ENCODE peak calls at places on chromosomes 11 and 22, in eight cellular contexts. E is pancreas, C is GM04504, X is GM20000, Y is amygdala, O is germinal center, S is H4, B is endothelial cell. N is an unnamed sample.

GRCh38 chr11:128714881-128715280 is 21.0 kb downstream of the FLI1 start:
- DNase-seq in Y (no peak), O (no peak), B (no peak), C (peak), S (peak), X (no peak), E (no peak), N (peak)

GRCh38 chr11:29334781-29335140 is 682.1 kb downstream of the KCNA4 start:
- DNase-seq in B (no peak), X (no peak), C (no peak), E (no peak), S (no peak), O (no peak), Y (no peak), N (no peak)

GRCh38 chr11:78416285-78417174 is 1.1 kb downstream of the GAB2 start:
- DNase-seq in O (peak), Y (peak), E (peak), S (peak), X (peak), B (peak), C (peak), N (peak)

GRCh38 chr11:69245491-69246345 is 48.2 kb upstream of the MYEOV start:
- DNase-seq in X (no peak), Y (no peak), E (no peak), B (no peak), S (no peak), O (no peak), C (no peak), N (no peak)

GRCh38 chr11:87460842-87461637 is 423.3 kb downstream of the TMEM135 start:
- DNase-seq in C (no peak), X (no peak), Y (no peak), S (no peak), O (no peak), B (no peak), E (no peak), N (no peak)

GRCh38 chr22:46377566-46378498 is 42.3 kb downstream of the TRMU start:
- DNase-seq in B (no peak), S (peak), Y (no peak), E (peak), O (no peak), C (no peak), X (no peak), N (peak)

GRCh38 chr11:499201-500076 is 7.6 kb downstream of the RNH1 start:
- DNase-seq in O (no peak), B (no peak), S (no peak), X (no peak), Y (no peak), E (peak), C (no peak), N (no peak)

GRCh38 chr11:97732011-97732632 is 1288.6 kb upstream of the CNTN5 start:
- DNase-seq in C (no peak), O (no peak), E (no peak), Y (no peak), X (no peak), B (no peak), S (no peak), N (no peak)

GRCh38 chr11:74014880-74015279 is 6.0 kb upstream of the UCP3 start:
- DNase-seq in E (no peak), Y (no peak), S (no peak), C (no peak), B (no peak), X (no peak), O (no peak), N (no peak)

GRCh38 chr11:74783241-74783871 is 34.7 kb downstream of the RNF169 start:
- DNase-seq in O (peak), X (no peak), E (no peak), C (peak), B (no peak), S (no peak), Y (no peak), N (no peak)